ENCODE peak calls at places on chromosomes 16 and 17, in eight cellular contexts. One of them, this sample, is unnamed.

GRCh38 chr17:19448341-19449268 is 37.6 kb downstream of the RNF112 start:
- DNase-seq in activated CD8-positive, alpha-beta T cell treated with anti-CD3 and anti-CD28 coated beads for 36 hours: no peak
- DNase-seq in HAP-1: peak
- DNase-seq in kidney epithelial cell: peak
- DNase-seq in NCI-H82: peak
- DNase-seq in NCI-H774: no peak
- DNase-seq in activated B cell treated with CpG ODN at 0.5 μM for 24 hours: no peak
- DNase-seq in GM23338: no peak
- DNase-seq in this sample: no peak

GRCh38 chr16:81646561-81646960 is 132.5 kb upstream of the PLCG2 start:
- DNase-seq in NCI-H82: no peak
- DNase-seq in NCI-H774: no peak
- DNase-seq in activated B cell treated with CpG ODN at 0.5 μM for 24 hours: no peak
- DNase-seq in activated CD8-positive, alpha-beta T cell treated with anti-CD3 and anti-CD28 coated beads for 36 hours: no peak
- DNase-seq in GM23338: no peak
- DNase-seq in HAP-1: no peak
- DNase-seq in kidney epithelial cell: no peak
- DNase-seq in this sample: no peak

GRCh38 chr17:58265266-58265665 is 15.5 kb downstream of the MPO start:
- DNase-seq in kidney epithelial cell: no peak
- DNase-seq in GM23338: no peak
- DNase-seq in activated CD8-positive, alpha-beta T cell treated with anti-CD3 and anti-CD28 coated beads for 36 hours: no peak
- DNase-seq in NCI-H82: no peak
- DNase-seq in activated B cell treated with CpG ODN at 0.5 μM for 24 hours: no peak
- DNase-seq in HAP-1: no peak
- DNase-seq in NCI-H774: no peak
- DNase-seq in this sample: no peak

GRCh38 chr17:76893623-76894358 is 25.6 kb downstream of the MGAT5B start:
- DNase-seq in HAP-1: no peak
- DNase-seq in kidney epithelial cell: no peak
- DNase-seq in NCI-H774: no peak
- DNase-seq in activated CD8-positive, alpha-beta T cell treated with anti-CD3 and anti-CD28 coated beads for 36 hours: no peak
- DNase-seq in GM23338: no peak
- DNase-seq in activated B cell treated with CpG ODN at 0.5 μM for 24 hours: no peak
- DNase-seq in NCI-H82: no peak
- DNase-seq in this sample: no peak

GRCh38 chr17:8164815-8165131 is 2.0 kb upstream of the VAMP2 start:
- DNase-seq in NCI-H82: no peak
- DNase-seq in activated CD8-positive, alpha-beta T cell treated with anti-CD3 and anti-CD28 coated beads for 36 hours: no peak
- DNase-seq in HAP-1: no peak
- DNase-seq in GM23338: no peak
- DNase-seq in NCI-H774: no peak
- DNase-seq in activated B cell treated with CpG ODN at 0.5 μM for 24 hours: no peak
- DNase-seq in kidney epithelial cell: no peak
- DNase-seq in this sample: no peak

GRCh38 chr17:72710185-72710584 is 382.3 kb downstream of the SLC39A11 start:
- DNase-seq in activated B cell treated with CpG ODN at 0.5 μM for 24 hours: no peak
- DNase-seq in kidney epithelial cell: no peak
- DNase-seq in HAP-1: no peak
- DNase-seq in GM23338: no peak
- DNase-seq in NCI-H774: no peak
- DNase-seq in NCI-H82: no peak
- DNase-seq in activated CD8-positive, alpha-beta T cell treated with anti-CD3 and anti-CD28 coated beads for 36 hours: no peak
- DNase-seq in this sample: no peak

GRCh38 chr17:9002610-9003354 is 18.5 kb upstream of the NTN1 start:
- DNase-seq in NCI-H774: no peak
- DNase-seq in HAP-1: no peak
- DNase-seq in NCI-H82: peak
- DNase-seq in activated B cell treated with CpG ODN at 0.5 μM for 24 hours: peak
- DNase-seq in kidney epithelial cell: no peak
- DNase-seq in activated CD8-positive, alpha-beta T cell treated with anti-CD3 and anti-CD28 coated beads for 36 hours: peak
- DNase-seq in GM23338: peak
- DNase-seq in this sample: no peak

GRCh38 chr16:70419384-70420327 is 19.2 kb downstream of the ST3GAL2 start:
- DNase-seq in kidney epithelial cell: no peak
- DNase-seq in NCI-H82: no peak
- DNase-seq in activated B cell treated with CpG ODN at 0.5 μM for 24 hours: no peak
- DNase-seq in activated CD8-positive, alpha-beta T cell treated with anti-CD3 and anti-CD28 coated beads for 36 hours: peak
- DNase-seq in NCI-H774: no peak
- DNase-seq in HAP-1: no peak
- DNase-seq in GM23338: no peak
- DNase-seq in this sample: no peak

GRCh38 chr16:85291302-85292148 is 179.3 kb upstream of the CIBAR2 start:
- DNase-seq in NCI-H774: no peak
- DNase-seq in activated CD8-positive, alpha-beta T cell treated with anti-CD3 and anti-CD28 coated beads for 36 hours: no peak
- DNase-seq in GM23338: no peak
- DNase-seq in activated B cell treated with CpG ODN at 0.5 μM for 24 hours: no peak
- DNase-seq in NCI-H82: no peak
- DNase-seq in kidney epithelial cell: no peak
- DNase-seq in HAP-1: no peak
- DNase-seq in this sample: no peak

GRCh38 chr17:80995131-80995530 is 3.5 kb downstream of the CHMP6 start:
- DNase-seq in activated CD8-positive, alpha-beta T cell treated with anti-CD3 and anti-CD28 coated beads for 36 hours: no peak
- DNase-seq in activated B cell treated with CpG ODN at 0.5 μM for 24 hours: no peak
- DNase-seq in HAP-1: no peak
- DNase-seq in NCI-H82: no peak
- DNase-seq in GM23338: no peak
- DNase-seq in kidney epithelial cell: no peak
- DNase-seq in NCI-H774: no peak
- DNase-seq in this sample: no peak

GRCh38 chr17:76537288-76537577 is 276 bp downstream of the CYGB start:
- DNase-seq in activated CD8-positive, alpha-beta T cell treated with anti-CD3 and anti-CD28 coated beads for 36 hours: no peak
- DNase-seq in kidney epithelial cell: no peak
- DNase-seq in HAP-1: no peak
- DNase-seq in NCI-H774: no peak
- DNase-seq in GM23338: no peak
- DNase-seq in NCI-H82: no peak
- DNase-seq in activated B cell treated with CpG ODN at 0.5 μM for 24 hours: no peak
- DNase-seq in this sample: no peak

GRCh38 chr16:56848056-56848936 is 16.7 kb upstream of the SLC12A3 start:
- DNase-seq in GM23338: no peak
- DNase-seq in kidney epithelial cell: peak
- DNase-seq in NCI-H82: no peak
- DNase-seq in activated B cell treated with CpG ODN at 0.5 μM for 24 hours: no peak
- DNase-seq in NCI-H774: no peak
- DNase-seq in HAP-1: no peak
- DNase-seq in activated CD8-positive, alpha-beta T cell treated with anti-CD3 and anti-CD28 coated beads for 36 hours: peak
- DNase-seq in this sample: no peak

GRCh38 chr16:89561195-89562026 is 929 bp downstream of the RPL13 start:
- DNase-seq in activated B cell treated with CpG ODN at 0.5 μM for 24 hours: no peak
- DNase-seq in activated CD8-positive, alpha-beta T cell treated with anti-CD3 and anti-CD28 coated beads for 36 hours: no peak
- DNase-seq in NCI-H774: no peak
- DNase-seq in HAP-1: no peak
- DNase-seq in kidney epithelial cell: no peak
- DNase-seq in NCI-H82: no peak
- DNase-seq in GM23338: no peak
- DNase-seq in this sample: no peak

GRCh38 chr17:2336215-2337151 is at the start of gene TSR1:
- DNase-seq in NCI-H774: peak
- DNase-seq in activated B cell treated with CpG ODN at 0.5 μM for 24 hours: peak
- DNase-seq in NCI-H82: peak
- DNase-seq in GM23338: peak
- DNase-seq in HAP-1: peak
- DNase-seq in kidney epithelial cell: peak
- DNase-seq in activated CD8-positive, alpha-beta T cell treated with anti-CD3 and anti-CD28 coated beads for 36 hours: peak
- DNase-seq in this sample: peak

GRCh38 chr17:65173284-65173793 is 36.2 kb downstream of the RGS9 start:
- DNase-seq in kidney epithelial cell: peak
- DNase-seq in activated CD8-positive, alpha-beta T cell treated with anti-CD3 and anti-CD28 coated beads for 36 hours: peak
- DNase-seq in HAP-1: no peak
- DNase-seq in NCI-H774: no peak
- DNase-seq in activated B cell treated with CpG ODN at 0.5 μM for 24 hours: no peak
- DNase-seq in GM23338: peak
- DNase-seq in NCI-H82: peak
- DNase-seq in this sample: peak

GRCh38 chr16:53257001-53257400 is 177.3 kb upstream of the RBL2 start:
- DNase-seq in NCI-H774: no peak
- DNase-seq in HAP-1: peak
- DNase-seq in activated CD8-positive, alpha-beta T cell treated with anti-CD3 and anti-CD28 coated beads for 36 hours: no peak
- DNase-seq in NCI-H82: no peak
- DNase-seq in activated B cell treated with CpG ODN at 0.5 μM for 24 hours: no peak
- DNase-seq in kidney epithelial cell: peak
- DNase-seq in GM23338: peak
- DNase-seq in this sample: no peak

GRCh38 chr17:3033248-3033640 is 30.2 kb downstream of the OR1D5 start:
- DNase-seq in GM23338: no peak
- DNase-seq in NCI-H774: no peak
- DNase-seq in HAP-1: no peak
- DNase-seq in activated B cell treated with CpG ODN at 0.5 μM for 24 hours: no peak
- DNase-seq in NCI-H82: no peak
- DNase-seq in kidney epithelial cell: no peak
- DNase-seq in activated CD8-positive, alpha-beta T cell treated with anti-CD3 and anti-CD28 coated beads for 36 hours: no peak
- DNase-seq in this sample: no peak

GRCh38 chr17:2067559-2067958 is 12.7 kb downstream of the HIC1 start:
- DNase-seq in GM23338: no peak
- DNase-seq in activated B cell treated with CpG ODN at 0.5 μM for 24 hours: no peak
- DNase-seq in activated CD8-positive, alpha-beta T cell treated with anti-CD3 and anti-CD28 coated beads for 36 hours: no peak
- DNase-seq in NCI-H774: no peak
- DNase-seq in kidney epithelial cell: no peak
- DNase-seq in NCI-H82: no peak
- DNase-seq in HAP-1: no peak
- DNase-seq in this sample: no peak

GRCh38 chr17:29148257-29148789 is 31.9 kb downstream of the MYO18A start:
- DNase-seq in activated CD8-positive, alpha-beta T cell treated with anti-CD3 and anti-CD28 coated beads for 36 hours: no peak
- DNase-seq in NCI-H82: no peak
- DNase-seq in GM23338: peak
- DNase-seq in activated B cell treated with CpG ODN at 0.5 μM for 24 hours: no peak
- DNase-seq in NCI-H774: peak
- DNase-seq in HAP-1: no peak
- DNase-seq in kidney epithelial cell: no peak
- DNase-seq in this sample: no peak

GRCh38 chr17:17723354-17724261 is 42.4 kb downstream of the RAI1 start:
- DNase-seq in NCI-H774: no peak
- DNase-seq in activated B cell treated with CpG ODN at 0.5 μM for 24 hours: peak
- DNase-seq in NCI-H82: peak
- DNase-seq in activated CD8-positive, alpha-beta T cell treated with anti-CD3 and anti-CD28 coated beads for 36 hours: peak
- DNase-seq in GM23338: peak
- DNase-seq in HAP-1: no peak
- DNase-seq in kidney epithelial cell: no peak
- DNase-seq in this sample: no peak

GRCh38 chr16:78988361-78988992 is 612.1 kb downstream of the MAF start:
- DNase-seq in HAP-1: no peak
- DNase-seq in activated B cell treated with CpG ODN at 0.5 μM for 24 hours: no peak
- DNase-seq in activated CD8-positive, alpha-beta T cell treated with anti-CD3 and anti-CD28 coated beads for 36 hours: no peak
- DNase-seq in kidney epithelial cell: no peak
- DNase-seq in NCI-H82: peak
- DNase-seq in GM23338: peak
- DNase-seq in NCI-H774: no peak
- DNase-seq in this sample: no peak

GRCh38 chr16:85142129-85142513 is 29.8 kb upstream of the CIBAR2 start:
- DNase-seq in activated B cell treated with CpG ODN at 0.5 μM for 24 hours: no peak
- DNase-seq in NCI-H82: no peak
- DNase-seq in kidney epithelial cell: no peak
- DNase-seq in GM23338: no peak
- DNase-seq in activated CD8-positive, alpha-beta T cell treated with anti-CD3 and anti-CD28 coated beads for 36 hours: no peak
- DNase-seq in HAP-1: no peak
- DNase-seq in NCI-H774: no peak
- DNase-seq in this sample: no peak

GRCh38 chr16:11248133-11248532 is 7.9 kb downstream of the SOCS1 start:
- DNase-seq in activated B cell treated with CpG ODN at 0.5 μM for 24 hours: no peak
- DNase-seq in kidney epithelial cell: no peak
- DNase-seq in NCI-H82: no peak
- DNase-seq in HAP-1: no peak
- DNase-seq in NCI-H774: no peak
- DNase-seq in GM23338: no peak
- DNase-seq in activated CD8-positive, alpha-beta T cell treated with anti-CD3 and anti-CD28 coated beads for 36 hours: no peak
- DNase-seq in this sample: peak

GRCh38 chr17:6557040-6557438 is 684 bp upstream of the PITPNM3 start:
- DNase-seq in kidney epithelial cell: no peak
- DNase-seq in NCI-H774: no peak
- DNase-seq in NCI-H82: no peak
- DNase-seq in GM23338: no peak
- DNase-seq in activated B cell treated with CpG ODN at 0.5 μM for 24 hours: no peak
- DNase-seq in HAP-1: no peak
- DNase-seq in activated CD8-positive, alpha-beta T cell treated with anti-CD3 and anti-CD28 coated beads for 36 hours: no peak
- DNase-seq in this sample: no peak